ENCODE peak calls at places on chromosomes 5 and 9, in six cellular contexts. One of them, this sample, is unnamed.

GRCh38 chr5:38468978-38469706 is 87.3 kb downstream of the LIFR start:
- DNase-seq in mesenchymal stem cell: no peak
- DNase-seq in skeletal muscle cell: peak
- DNase-seq in testis: peak
- DNase-seq in ovary: peak
- DNase-seq in spleen: no peak
- DNase-seq in this sample: no peak

GRCh38 chr5:170333161-170333909 is 35.8 kb upstream of the LCP2 start:
- DNase-seq in mesenchymal stem cell: no peak
- DNase-seq in skeletal muscle cell: no peak
- DNase-seq in testis: no peak
- DNase-seq in ovary: no peak
- DNase-seq in spleen: peak
- DNase-seq in this sample: no peak

GRCh38 chr9:34624475-34624984 is 4.2 kb upstream of the DCTN3 start:
- DNase-seq in mesenchymal stem cell: no peak
- DNase-seq in skeletal muscle cell: no peak
- DNase-seq in testis: no peak
- DNase-seq in ovary: no peak
- DNase-seq in spleen: no peak
- DNase-seq in this sample: no peak

GRCh38 chr5:108381034-108381954 is 604 bp downstream of the FBXL17 start:
- DNase-seq in mesenchymal stem cell: peak
- DNase-seq in skeletal muscle cell: no peak
- DNase-seq in testis: peak
- DNase-seq in ovary: peak
- DNase-seq in spleen: peak
- DNase-seq in this sample: peak

GRCh38 chr5:5134107-5134506 is 6.0 kb upstream of the ADAMTS16 start:
- DNase-seq in mesenchymal stem cell: no peak
- DNase-seq in skeletal muscle cell: no peak
- DNase-seq in testis: no peak
- DNase-seq in ovary: no peak
- DNase-seq in spleen: no peak
- DNase-seq in this sample: no peak

GRCh38 chr5:59351076-59351794 is 542.3 kb downstream of the PDE4D start:
- DNase-seq in mesenchymal stem cell: no peak
- DNase-seq in skeletal muscle cell: peak
- DNase-seq in testis: peak
- DNase-seq in ovary: peak
- DNase-seq in spleen: no peak
- DNase-seq in this sample: no peak

GRCh38 chr9:86645303-86645702 is 291.1 kb upstream of the TUT7 start:
- DNase-seq in mesenchymal stem cell: no peak
- DNase-seq in skeletal muscle cell: no peak
- DNase-seq in testis: no peak
- DNase-seq in ovary: no peak
- DNase-seq in spleen: no peak
- DNase-seq in this sample: no peak

GRCh38 chr5:59542841-59543825 is 350.4 kb downstream of the PDE4D start:
- DNase-seq in mesenchymal stem cell: peak
- DNase-seq in skeletal muscle cell: peak
- DNase-seq in testis: peak
- DNase-seq in ovary: no peak
- DNase-seq in spleen: no peak
- DNase-seq in this sample: no peak

GRCh38 chr9:35028341-35028740 is 38.8 kb downstream of the DNAJB5 start:
- DNase-seq in mesenchymal stem cell: no peak
- DNase-seq in skeletal muscle cell: no peak
- DNase-seq in testis: no peak
- DNase-seq in ovary: no peak
- DNase-seq in spleen: no peak
- DNase-seq in this sample: no peak

GRCh38 chr5:73093943-73094342 is 26.4 kb upstream of the TMEM171 start:
- DNase-seq in mesenchymal stem cell: peak
- DNase-seq in skeletal muscle cell: peak
- DNase-seq in testis: no peak
- DNase-seq in ovary: no peak
- DNase-seq in spleen: no peak
- DNase-seq in this sample: no peak

GRCh38 chr9:96129698-96130097 is 172.3 kb downstream of the HSD17B3 start:
- DNase-seq in mesenchymal stem cell: no peak
- DNase-seq in skeletal muscle cell: no peak
- DNase-seq in testis: peak
- DNase-seq in ovary: no peak
- DNase-seq in spleen: no peak
- DNase-seq in this sample: no peak

GRCh38 chr5:163360681-163361080 is 76.7 kb upstream of the CCNG1 start:
- DNase-seq in mesenchymal stem cell: no peak
- DNase-seq in skeletal muscle cell: no peak
- DNase-seq in testis: no peak
- DNase-seq in ovary: no peak
- DNase-seq in spleen: no peak
- DNase-seq in this sample: no peak

GRCh38 chr5:16464664-16465543 is 696 bp downstream of the ZNF622 start:
- DNase-seq in mesenchymal stem cell: peak
- DNase-seq in skeletal muscle cell: no peak
- DNase-seq in testis: no peak
- DNase-seq in ovary: no peak
- DNase-seq in spleen: peak
- DNase-seq in this sample: no peak

GRCh38 chr5:150485770-150486401 is 22.0 kb upstream of the NDST1 start:
- DNase-seq in mesenchymal stem cell: peak
- DNase-seq in skeletal muscle cell: no peak
- DNase-seq in testis: peak
- DNase-seq in ovary: peak
- DNase-seq in spleen: no peak
- DNase-seq in this sample: no peak

GRCh38 chr5:151663617-151664322 is 22.9 kb downstream of the SPARC start:
- DNase-seq in mesenchymal stem cell: no peak
- DNase-seq in skeletal muscle cell: no peak
- DNase-seq in testis: peak
- DNase-seq in ovary: peak
- DNase-seq in spleen: no peak
- DNase-seq in this sample: no peak

GRCh38 chr5:55832446-55832845 is 18.7 kb upstream of the IL31RA start:
- DNase-seq in mesenchymal stem cell: no peak
- DNase-seq in skeletal muscle cell: no peak
- DNase-seq in testis: no peak
- DNase-seq in ovary: no peak
- DNase-seq in spleen: no peak
- DNase-seq in this sample: no peak

GRCh38 chr5:55829956-55830355 is 21.2 kb upstream of the IL31RA start:
- DNase-seq in mesenchymal stem cell: no peak
- DNase-seq in skeletal muscle cell: no peak
- DNase-seq in testis: no peak
- DNase-seq in ovary: no peak
- DNase-seq in spleen: no peak
- DNase-seq in this sample: no peak
- H3K4me3 ChIP-seq in mesenchymal stem cell: no peak
- H3K4me3 ChIP-seq in skeletal muscle cell: no peak
- H3K4me3 ChIP-seq in testis: no peak
- H3K4me3 ChIP-seq in ovary: no peak
- H3K4me3 ChIP-seq in spleen: no peak
- H3K4me3 ChIP-seq in this sample: no peak

GRCh38 chr5:57785946-57786345 is 303.3 kb upstream of the ACTBL2 start:
- DNase-seq in mesenchymal stem cell: no peak
- DNase-seq in skeletal muscle cell: no peak
- DNase-seq in testis: no peak
- DNase-seq in ovary: no peak
- DNase-seq in spleen: no peak
- DNase-seq in this sample: no peak

GRCh38 chr5:57783693-57784092 is 301.1 kb upstream of the ACTBL2 start:
- DNase-seq in mesenchymal stem cell: no peak
- DNase-seq in skeletal muscle cell: no peak
- DNase-seq in testis: no peak
- DNase-seq in ovary: no peak
- DNase-seq in spleen: no peak
- DNase-seq in this sample: no peak

GRCh38 chr5:57780306-57780958 is 297.8 kb upstream of the ACTBL2 start:
- DNase-seq in mesenchymal stem cell: no peak
- DNase-seq in skeletal muscle cell: no peak
- DNase-seq in testis: no peak
- DNase-seq in ovary: no peak
- DNase-seq in spleen: peak
- DNase-seq in this sample: no peak

GRCh38 chr5:57780959-57781325 is 298.3 kb upstream of the ACTBL2 start:
- DNase-seq in mesenchymal stem cell: no peak
- DNase-seq in skeletal muscle cell: no peak
- DNase-seq in testis: no peak
- DNase-seq in ovary: no peak
- DNase-seq in spleen: no peak
- DNase-seq in this sample: no peak

GRCh38 chr5:57784106-57784505 is 301.5 kb upstream of the ACTBL2 start:
- DNase-seq in mesenchymal stem cell: no peak
- DNase-seq in skeletal muscle cell: no peak
- DNase-seq in testis: no peak
- DNase-seq in ovary: no peak
- DNase-seq in spleen: no peak
- DNase-seq in this sample: no peak
- H3K4me3 ChIP-seq in mesenchymal stem cell: no peak
- H3K4me3 ChIP-seq in skeletal muscle cell: no peak
- H3K4me3 ChIP-seq in testis: peak
- H3K4me3 ChIP-seq in ovary: no peak
- H3K4me3 ChIP-seq in spleen: no peak
- H3K4me3 ChIP-seq in this sample: peak

GRCh38 chr9:133276001-133276884 is 1.2 kb upstream of the ABO start:
- DNase-seq in mesenchymal stem cell: no peak
- DNase-seq in skeletal muscle cell: no peak
- DNase-seq in testis: peak
- DNase-seq in ovary: no peak
- DNase-seq in spleen: no peak
- DNase-seq in this sample: no peak

GRCh38 chr9:133274236-133275104 is 531 bp downstream of the ABO start:
- DNase-seq in mesenchymal stem cell: no peak
- DNase-seq in skeletal muscle cell: no peak
- DNase-seq in testis: no peak
- DNase-seq in ovary: no peak
- DNase-seq in spleen: no peak
- DNase-seq in this sample: no peak

GRCh38 chr9:133276923-133277322 is 1.9 kb upstream of the ABO start:
- DNase-seq in mesenchymal stem cell: no peak
- DNase-seq in skeletal muscle cell: no peak
- DNase-seq in testis: no peak
- DNase-seq in ovary: no peak
- DNase-seq in spleen: no peak
- DNase-seq in this sample: no peak

GRCh38 chr9:133273819-133274218 is 1.2 kb downstream of the ABO start:
- DNase-seq in mesenchymal stem cell: no peak
- DNase-seq in skeletal muscle cell: no peak
- DNase-seq in testis: no peak
- DNase-seq in ovary: no peak
- DNase-seq in spleen: no peak
- DNase-seq in this sample: no peak

DNA sequence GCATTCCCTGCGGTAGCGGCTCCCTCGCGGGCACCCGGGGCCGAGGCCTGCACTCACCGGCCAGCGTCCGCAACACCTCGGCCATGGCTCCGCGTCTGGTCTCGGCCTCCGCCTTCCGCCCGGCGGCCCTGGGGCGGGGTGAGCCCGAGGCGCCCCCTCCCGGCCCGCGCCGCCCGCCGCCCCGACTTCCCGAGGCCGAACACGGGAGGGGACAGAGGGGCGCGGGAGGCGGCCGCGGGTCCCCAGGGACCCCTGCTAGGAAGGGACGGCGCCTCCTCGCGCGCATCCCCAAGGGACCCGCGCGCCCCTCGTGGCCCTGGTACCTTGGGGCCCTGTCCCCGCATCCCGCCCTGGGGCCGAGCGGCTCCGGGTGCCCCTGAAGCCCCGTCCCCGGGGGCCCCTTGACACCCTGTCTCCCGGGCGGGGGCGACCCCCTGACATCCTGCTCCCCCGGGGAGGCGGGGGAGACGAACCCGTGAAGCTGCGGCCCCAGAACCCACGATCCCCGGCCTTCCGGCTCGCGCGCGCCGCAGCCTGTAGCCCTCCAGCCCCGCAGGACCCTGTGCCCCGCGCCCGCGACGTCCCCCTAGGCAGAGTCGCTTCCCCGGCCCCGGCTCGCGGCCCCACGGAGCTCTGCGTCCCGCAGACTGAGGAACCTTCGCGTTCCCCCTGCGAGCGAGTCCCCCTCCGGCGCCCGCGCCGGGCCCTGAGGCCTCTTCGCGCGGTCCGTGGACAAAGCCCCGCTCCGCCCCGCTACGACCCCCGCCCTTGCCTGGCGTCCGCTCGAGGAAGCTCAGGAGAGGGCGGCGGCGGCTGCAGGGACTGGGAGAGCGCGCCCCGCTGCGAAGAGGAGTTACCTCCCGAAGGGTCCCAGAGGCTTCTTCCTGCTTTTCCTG is at the start of gene ABO:
- DNase-seq in mesenchymal stem cell: no peak
- DNase-seq in skeletal muscle cell: no peak
- DNase-seq in testis: peak
- DNase-seq in ovary: peak
- DNase-seq in spleen: no peak
- DNase-seq in this sample: no peak
- H3K4me3 ChIP-seq in mesenchymal stem cell: no peak
- H3K4me3 ChIP-seq in skeletal muscle cell: no peak
- H3K4me3 ChIP-seq in testis: peak
- H3K4me3 ChIP-seq in ovary: peak
- H3K4me3 ChIP-seq in spleen: peak
- H3K4me3 ChIP-seq in this sample: peak

GRCh38 chr5:95735436-95735835 is 4.3 kb downstream of the RHOBTB3 start:
- DNase-seq in mesenchymal stem cell: no peak
- DNase-seq in skeletal muscle cell: no peak
- DNase-seq in testis: no peak
- DNase-seq in ovary: no peak
- DNase-seq in spleen: no peak
- DNase-seq in this sample: no peak

GRCh38 chr5:95731571-95732554 is 727 bp downstream of the RHOBTB3 start:
- DNase-seq in mesenchymal stem cell: peak
- DNase-seq in skeletal muscle cell: no peak
- DNase-seq in testis: peak
- DNase-seq in ovary: peak
- DNase-seq in spleen: peak
- DNase-seq in this sample: no peak

GRCh38 chr5:95734156-95734555 is 3.0 kb downstream of the RHOBTB3 start:
- DNase-seq in mesenchymal stem cell: no peak
- DNase-seq in skeletal muscle cell: no peak
- DNase-seq in testis: no peak
- DNase-seq in ovary: no peak
- DNase-seq in spleen: no peak
- DNase-seq in this sample: no peak

GRCh38 chr5:95733100-95733499 is 2.0 kb downstream of the RHOBTB3 start:
- DNase-seq in mesenchymal stem cell: peak
- DNase-seq in skeletal muscle cell: no peak
- DNase-seq in testis: no peak
- DNase-seq in ovary: no peak
- DNase-seq in spleen: no peak
- DNase-seq in this sample: no peak

DNA sequence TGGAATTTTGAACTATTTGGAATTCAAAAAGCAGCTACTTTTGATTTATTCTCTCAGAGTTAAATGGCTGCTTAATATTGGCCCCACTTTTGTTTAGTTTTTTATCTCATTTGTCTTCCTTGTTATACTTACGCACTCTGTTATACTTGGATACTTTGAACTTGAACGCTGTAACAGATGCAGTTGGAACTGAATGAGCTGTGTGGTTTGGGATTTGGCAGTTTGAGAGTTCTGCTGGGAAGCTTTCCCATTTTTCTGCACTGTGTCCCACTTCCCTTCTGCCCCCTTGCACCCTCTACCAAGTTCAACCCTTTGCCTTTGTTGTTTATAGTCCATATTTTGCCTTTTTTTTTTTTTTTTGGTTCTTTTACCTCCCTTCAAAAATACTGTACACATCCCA is 3.8 kb downstream of the RHOBTB3 start:
- DNase-seq in mesenchymal stem cell: no peak
- DNase-seq in skeletal muscle cell: no peak
- DNase-seq in testis: no peak
- DNase-seq in ovary: peak
- DNase-seq in spleen: no peak
- DNase-seq in this sample: no peak
- H3K4me3 ChIP-seq in mesenchymal stem cell: no peak
- H3K4me3 ChIP-seq in skeletal muscle cell: peak
- H3K4me3 ChIP-seq in testis: peak
- H3K4me3 ChIP-seq in ovary: no peak
- H3K4me3 ChIP-seq in spleen: no peak
- H3K4me3 ChIP-seq in this sample: peak